ENCODE peak calls at places on chromosomes 7 and 10, in six cellular contexts. O, A, Y, W, V and K are unnamed samples.

GRCh38 chr10:46560952-46561351 is 4.5 kb upstream of the GPRIN2 start:
- DNase-seq in A (no peak), O (no peak), V (no peak), Y (no peak), W (no peak), K (no peak)

GRCh38 chr10:101512741-101513140 is 75.3 kb downstream of the POLL start:
- DNase-seq in A (no peak), W (no peak), V (no peak), Y (no peak), O (no peak), K (no peak)

GRCh38 chr7:13312327-13312726 is 624.9 kb downstream of the ARL4A start:
- DNase-seq in O (no peak), Y (no peak), A (no peak), W (no peak), V (no peak), K (no peak)

GRCh38 chr7:1223196-1224092 is 9.2 kb upstream of the UNCX start:
- DNase-seq in O (no peak), Y (no peak), V (no peak), W (peak; percentile 64), A (peak; percentile 10), K (no peak)

GRCh38 chr7:134813668-134814067 is 34.2 kb downstream of the CALD1 start:
- DNase-seq in V (no peak), W (no peak), A (no peak), Y (no peak), O (no peak), K (no peak)

GRCh38 chr7:27158436-27159277 is 2.2 kb upstream of the HOXA7 start:
- DNase-seq in O (no peak), W (no peak), Y (no peak), V (no peak), A (no peak), K (no peak)

GRCh38 chr7:93890464-93891068 is at the start of gene TFPI2:
- DNase-seq in O (no peak), A (peak; percentile 2), Y (no peak), W (peak; percentile 12), V (peak; percentile 43), K (no peak)

GRCh38 chr7:23426876-23427275 is 43.4 kb downstream of the IGF2BP3 start:
- DNase-seq in Y (no peak), V (no peak), A (no peak), W (peak; percentile 69), O (no peak), K (no peak)

GRCh38 chr10:79615577-79615976 is 4.8 kb downstream of the SFTPA1 start:
- DNase-seq in A (no peak), V (no peak), O (no peak), W (no peak), Y (no peak), K (no peak)

GRCh38 chr10:35448687-35449662 is 112.7 kb downstream of the CCNY start:
- DNase-seq in O (no peak), A (peak; percentile 81), Y (no peak), V (no peak), W (peak; percentile 47), K (no peak)

GRCh38 chr7:134462337-134462925 is 3.5 kb upstream of the AKR1B1 start:
- DNase-seq in Y (no peak), W (no peak), V (no peak), O (no peak), A (peak; percentile 6), K (no peak)

GRCh38 chr10:71213761-71214440 is 1.5 kb downstream of the UNC5B start:
- DNase-seq in W (peak; percentile 21), Y (no peak), O (no peak), A (no peak), V (no peak), K (no peak)

GRCh38 chr10:100185364-100186252 is at the start of gene ERLIN1:
- DNase-seq in W (peak; percentile 91), A (peak; percentile 81), O (peak; percentile 83), V (peak; percentile 59), Y (peak; percentile 61), K (peak; percentile 77)
- TF ChIP-seq POLR2A in W (peak; percentile 90), A (peak; percentile 84), O (peak; percentile 82), V (no peak), Y (peak; percentile 85), K (peak; percentile 76)

GRCh38 chr10:122328676-122329075 is 45.8 kb upstream of the PLEKHA1 start:
- DNase-seq in A (no peak), O (no peak), V (no peak), Y (no peak), W (no peak), K (no peak)

GRCh38 chr10:122333037-122333436 is 41.5 kb upstream of the PLEKHA1 start:
- DNase-seq in A (no peak), Y (no peak), V (no peak), O (no peak), W (no peak), K (no peak)

GRCh38 chr10:122329416-122329815 is 45.1 kb upstream of the PLEKHA1 start:
- DNase-seq in A (no peak), W (no peak), O (no peak), Y (no peak), V (no peak), K (no peak)

GRCh38 chr10:122331100-122331499 is 43.4 kb upstream of the PLEKHA1 start:
- DNase-seq in O (no peak), V (no peak), A (no peak), W (no peak), Y (no peak), K (no peak)

DNA sequence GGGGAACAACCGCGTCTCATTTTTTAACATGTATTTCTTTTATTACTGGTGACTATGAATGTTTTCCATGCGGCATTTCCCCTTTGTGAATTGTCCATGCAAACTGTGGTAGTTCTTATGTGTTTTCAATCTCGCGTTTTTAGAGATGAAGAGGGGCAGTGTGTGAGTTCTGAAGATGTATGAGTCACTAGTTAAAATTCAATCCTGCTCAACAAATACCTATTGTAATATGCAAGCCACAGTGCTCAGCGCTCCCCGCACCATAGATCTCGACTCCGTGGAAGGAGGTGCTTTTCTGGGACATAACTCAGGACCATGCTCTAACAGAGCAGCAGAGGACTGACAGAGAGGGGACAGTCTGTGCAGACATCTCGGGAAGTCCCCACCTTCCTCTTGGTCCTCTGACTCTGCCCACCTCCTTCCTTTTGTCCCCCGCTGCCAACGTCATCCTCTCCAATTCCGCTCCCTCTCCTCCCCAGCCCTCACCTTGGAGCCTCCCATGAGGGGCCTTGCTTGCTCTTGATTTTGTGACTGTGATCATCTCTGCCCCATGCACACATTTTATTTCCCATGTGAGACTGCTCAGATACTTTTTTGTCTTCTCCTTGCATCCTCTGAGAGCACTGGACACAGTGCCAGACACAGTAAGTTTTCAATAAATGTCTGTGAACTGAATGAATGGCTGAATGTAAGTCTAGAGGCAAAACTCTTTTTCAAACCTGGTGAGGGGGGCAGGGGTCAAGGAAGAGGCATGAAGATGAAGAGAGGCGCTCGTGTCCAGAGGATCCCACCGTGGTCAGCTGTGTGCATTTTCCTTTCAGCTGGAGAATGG is 42.7 kb upstream of the PLEKHA1 start:
- DNase-seq in Y (no peak), W (no peak), V (no peak), A (peak; percentile 93), O (no peak), K (no peak)
- TF ChIP-seq TAF1 in Y (no peak), W (no peak), V (no peak), A (peak; percentile 86), O (no peak), K (no peak)

DNA sequence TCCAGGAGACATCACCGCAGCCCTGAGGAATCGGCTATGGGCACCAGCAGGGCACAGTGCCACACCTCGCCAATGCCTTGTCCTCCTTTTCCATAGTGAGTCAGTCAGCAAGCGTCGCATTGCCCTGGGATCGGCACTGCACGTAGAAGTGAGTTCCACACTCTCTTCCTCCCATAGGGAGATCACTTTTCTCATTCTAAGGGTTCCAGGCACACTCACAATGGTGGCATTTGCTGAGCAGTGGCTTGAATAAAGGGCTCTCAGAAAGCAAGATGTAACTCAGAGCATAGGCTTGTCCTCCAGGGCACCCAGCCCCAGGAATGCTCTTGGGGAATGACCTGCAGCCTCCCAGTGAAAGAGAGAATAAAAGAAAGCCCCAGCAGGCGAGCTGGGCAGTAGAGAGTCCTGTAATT is 1.1 kb upstream of the VIM start:
- DNase-seq in A (no peak), V (no peak), O (no peak), W (no peak), Y (no peak), K (no peak)
- TF ChIP-seq POLR2A in A (no peak), V (no peak), O (no peak), W (no peak), Y (no peak), K (no peak)

GRCh38 chr7:29723599-29723998 is 82.7 kb upstream of the WIPF3 start:
- DNase-seq in V (no peak), O (no peak), A (no peak), W (no peak), Y (no peak), K (no peak)
- TF ChIP-seq TAF1 in V (no peak), O (no peak), A (no peak), W (no peak), Y (no peak), K (no peak)

DNA sequence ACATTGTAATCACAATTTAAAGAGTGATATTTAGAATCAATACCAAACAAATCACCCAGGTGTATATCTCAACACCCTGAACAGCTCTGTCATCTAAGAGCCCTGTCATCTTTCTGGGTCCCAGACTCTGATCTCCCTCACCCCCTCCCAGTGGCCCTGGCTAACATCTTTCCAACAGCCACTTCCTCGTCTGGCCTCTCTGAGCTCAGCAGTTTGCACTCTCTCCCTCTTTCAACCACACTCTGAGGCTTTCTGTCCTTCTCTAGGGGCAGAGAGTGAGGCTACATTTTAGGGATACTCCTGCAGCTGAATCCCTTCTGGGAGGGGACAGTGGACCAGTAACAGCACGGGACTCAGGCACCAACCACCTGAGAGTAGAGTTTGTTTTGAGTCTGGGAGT is 17.1 kb upstream of the PRRT4 start:
- DNase-seq in O (no peak), Y (no peak), V (no peak), W (no peak), A (no peak), K (no peak)
- TF ChIP-seq POLR2A in O (no peak), Y (no peak), V (no peak), W (no peak), A (no peak), K (no peak)

GRCh38 chr7:133344275-133344674 is 91.4 kb downstream of the EXOC4 start:
- DNase-seq in Y (no peak), A (no peak), V (no peak), W (peak; percentile 32), O (no peak), K (no peak)
- TF ChIP-seq TAF1 in Y (no peak), A (no peak), V (no peak), W (no peak), O (no peak), K (no peak)

DNA sequence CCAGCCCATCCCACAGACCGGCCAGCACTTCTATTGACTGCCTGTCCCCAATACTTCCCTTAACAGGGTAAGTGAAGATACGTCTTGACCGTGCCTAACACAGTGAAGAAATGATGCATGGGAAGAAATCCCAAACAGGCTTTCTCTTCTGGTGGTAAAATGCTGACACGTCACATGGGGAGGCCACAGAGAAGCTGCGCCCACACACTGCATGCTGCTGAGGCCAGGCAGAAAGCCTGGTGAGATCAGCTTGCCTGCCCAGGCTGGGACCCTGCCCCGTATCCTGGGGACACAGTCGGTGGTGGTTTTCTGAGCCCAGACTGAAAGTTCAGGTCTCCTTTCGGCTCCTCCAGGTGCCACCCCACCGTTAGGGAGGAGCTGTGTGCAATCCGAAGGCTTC is 356.3 kb upstream of the MGMT start:
- DNase-seq in A (no peak), O (no peak), Y (no peak), V (no peak), W (no peak), K (no peak)
- TF ChIP-seq POLR2A in A (no peak), O (no peak), Y (no peak), V (no peak), W (no peak), K (no peak)